ENCODE peak calls at places on chromosomes 12 and 14, in nine cellular contexts. Q is kidney; W is epithelial cell of esophagus; Y is lower lobe of right lung; H is stomach; A is left lung; O is ascending aorta; L is CD8-positive, alpha-beta memory T cell; I is endodermal cell. K is an unnamed sample.

GRCh38 chr14:44700184-44700583 is 193.1 kb upstream of the FSCB start:
- DNase-seq in A (no peak), O (no peak), I (no peak), Y (no peak), L (no peak), W (no peak), H (no peak), Q (no peak), K (no peak)

GRCh38 chr14:77076118-77076631 is 21.9 kb upstream of the CIPC start:
- DNase-seq in L (no peak), A (peak; percentile 57), I (peak; percentile 84), Q (peak; percentile 92), H (peak; percentile 58), W (no peak), Y (peak; percentile 74), O (peak; percentile 43), K (peak; percentile 52)

GRCh38 chr12:62260733-62261683 is 804 bp downstream of the USP15 start:
- DNase-seq in O (no peak), L (peak; percentile 69), Y (peak; percentile 63), W (peak; percentile 54), Q (no peak), H (peak; percentile 32), A (peak; percentile 49), I (no peak), K (peak; percentile 48)

GRCh38 chr12:19529933-19530630 is 90.8 kb downstream of the AEBP2 start:
- DNase-seq in H (no peak), O (no peak), I (no peak), W (no peak), L (no peak), Y (no peak), Q (no peak), A (no peak), K (peak; percentile 16)

GRCh38 chr14:92040431-92041040 is 677 bp upstream of the TRIP11 start:
- DNase-seq in W (peak; percentile 61), H (peak; percentile 37), Y (no peak), I (peak; percentile 58), Q (no peak), A (no peak), L (no peak), O (no peak), K (peak; percentile 42)

GRCh38 chr12:118360785-118361404 is 11.8 kb downstream of the TAOK3 start:
- DNase-seq in A (no peak), Q (no peak), I (no peak), L (no peak), W (peak; percentile 73), H (no peak), O (no peak), Y (no peak), K (peak; percentile 45)

GRCh38 chr12:27870939-27871338 is 90.9 kb upstream of the MANSC4 start:
- DNase-seq in L (no peak), Y (no peak), W (no peak), Q (no peak), H (no peak), I (no peak), A (no peak), O (no peak), K (peak; percentile 56)

GRCh38 chr14:30015471-30015870 is 87.8 kb upstream of the PRKD1 start:
- DNase-seq in W (no peak), L (no peak), Y (no peak), A (no peak), I (no peak), H (no peak), O (no peak), Q (no peak), K (peak; percentile 20)

GRCh38 chr14:79418649-79419415 is 792.5 kb downstream of the DIO2 start:
- DNase-seq in A (no peak), O (no peak), L (no peak), Y (no peak), H (no peak), W (no peak), Q (no peak), I (no peak), K (no peak)

GRCh38 chr12:26298785-26299621 is 103.6 kb downstream of the SSPN start:
- DNase-seq in Y (no peak), Q (no peak), O (no peak), A (no peak), L (no peak), H (no peak), I (no peak), W (peak; percentile 91), K (peak; percentile 86)

GRCh38 chr12:94586589-94587259 is 63.6 kb downstream of the TMCC3 start:
- DNase-seq in L (no peak), A (no peak), O (no peak), Y (no peak), W (no peak), H (no peak), I (no peak), Q (no peak), K (no peak)

GRCh38 chr14:92266216-92266615 is 56.7 kb upstream of the SLC24A4 start:
- DNase-seq in Y (no peak), W (no peak), L (no peak), A (no peak), I (no peak), Q (no peak), H (no peak), O (no peak), K (no peak)

GRCh38 chr14:99256483-99256874 is 15.5 kb downstream of the BCL11B start:
- DNase-seq in Q (no peak), H (no peak), L (peak; percentile 29), Y (no peak), W (no peak), A (no peak), I (no peak), O (no peak), K (no peak)

GRCh38 chr12:83945871-83946270 is 966.7 kb downstream of the SLC6A15 start:
- DNase-seq in I (no peak), A (no peak), L (no peak), O (no peak), H (no peak), Q (no peak), Y (no peak), W (peak; percentile 66), K (peak; percentile 47)

GRCh38 chr12:30013051-30013450 is 229.3 kb upstream of the TMTC1 start:
- DNase-seq in O (no peak), Y (no peak), L (no peak), A (no peak), Q (no peak), I (peak; percentile 87), W (no peak), H (no peak), K (no peak)
- H3K4me3 ChIP-seq in O (no peak overlapping the region), Y (no peak overlapping the region), L (no peak overlapping the region), A (no peak overlapping the region), Q (no peak overlapping the region), I (no peak overlapping the region), W (no peak overlapping the region), H (no peak overlapping the region), K (no peak overlapping the region)

DNA sequence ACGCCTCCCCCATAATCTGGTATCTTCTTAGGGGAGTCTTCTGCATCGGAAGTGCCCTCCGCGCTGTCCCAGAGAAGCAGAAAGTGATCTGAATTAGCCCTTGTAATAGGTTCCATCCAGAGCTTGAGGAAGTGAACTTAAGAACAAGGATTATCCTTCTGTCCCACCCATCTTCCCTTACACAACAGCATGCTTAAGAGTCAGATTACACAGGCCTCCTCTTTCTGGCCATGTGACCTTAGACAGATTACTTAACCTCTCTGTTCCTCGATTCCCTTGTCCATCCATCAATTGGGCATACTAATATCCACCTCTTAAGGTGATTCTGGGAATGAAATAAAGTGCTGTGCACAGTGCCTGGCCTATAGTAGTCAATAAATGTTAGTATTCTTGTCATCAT is 11.4 kb downstream of the CABP1 start:
- DNase-seq in A (no peak), I (no peak), L (no peak), O (no peak), Y (peak; percentile 10), W (peak; percentile 39), H (no peak), Q (peak; percentile 1), K (peak; percentile 47)
- H3K4me3 ChIP-seq in A (no peak overlapping the region), I (no peak overlapping the region), L (no peak overlapping the region), O (no peak overlapping the region), Y (no peak overlapping the region), W (no peak overlapping the region), H (no peak overlapping the region), Q (no peak overlapping the region), K (no peak overlapping the region)

GRCh38 chr12:128856035-128856790 is 2.9 kb downstream of the GLT1D1 start:
- DNase-seq in O (no peak), W (no peak), H (no peak), I (peak; percentile 79), Y (no peak), L (no peak), A (no peak), Q (no peak), K (no peak)

GRCh38 chr12:128857173-128857770 is 4.0 kb downstream of the GLT1D1 start:
- DNase-seq in H (no peak), Q (no peak), A (no peak), Y (peak; percentile 73), O (no peak), I (peak; percentile 36), L (no peak), W (no peak), K (no peak)

GRCh38 chr12:128859311-128859710 is 6.0 kb downstream of the GLT1D1 start:
- DNase-seq in O (no peak), H (no peak), L (no peak), W (no peak), A (no peak), Q (no peak), Y (no peak), I (no peak), K (no peak)

GRCh38 chr12:128853321-128854197 is at the start of gene GLT1D1:
- DNase-seq in Q (no peak), H (no peak), W (no peak), A (no peak), I (no peak), L (no peak), O (no peak), Y (no peak), K (no peak)

GRCh38 chr12:128856791-128857078 is 3.5 kb downstream of the GLT1D1 start:
- DNase-seq in A (no peak), Q (no peak), W (no peak), I (no peak), H (no peak), L (no peak), O (no peak), Y (no peak), K (no peak)
- H3K4me3 ChIP-seq in A (no peak overlapping the region), Q (no peak overlapping the region), W (no peak overlapping the region), I (peak overlapping the region; percentile 2), H (no peak overlapping the region), L (no peak overlapping the region), O (no peak overlapping the region), Y (no peak overlapping the region), K (no peak overlapping the region)

DNA sequence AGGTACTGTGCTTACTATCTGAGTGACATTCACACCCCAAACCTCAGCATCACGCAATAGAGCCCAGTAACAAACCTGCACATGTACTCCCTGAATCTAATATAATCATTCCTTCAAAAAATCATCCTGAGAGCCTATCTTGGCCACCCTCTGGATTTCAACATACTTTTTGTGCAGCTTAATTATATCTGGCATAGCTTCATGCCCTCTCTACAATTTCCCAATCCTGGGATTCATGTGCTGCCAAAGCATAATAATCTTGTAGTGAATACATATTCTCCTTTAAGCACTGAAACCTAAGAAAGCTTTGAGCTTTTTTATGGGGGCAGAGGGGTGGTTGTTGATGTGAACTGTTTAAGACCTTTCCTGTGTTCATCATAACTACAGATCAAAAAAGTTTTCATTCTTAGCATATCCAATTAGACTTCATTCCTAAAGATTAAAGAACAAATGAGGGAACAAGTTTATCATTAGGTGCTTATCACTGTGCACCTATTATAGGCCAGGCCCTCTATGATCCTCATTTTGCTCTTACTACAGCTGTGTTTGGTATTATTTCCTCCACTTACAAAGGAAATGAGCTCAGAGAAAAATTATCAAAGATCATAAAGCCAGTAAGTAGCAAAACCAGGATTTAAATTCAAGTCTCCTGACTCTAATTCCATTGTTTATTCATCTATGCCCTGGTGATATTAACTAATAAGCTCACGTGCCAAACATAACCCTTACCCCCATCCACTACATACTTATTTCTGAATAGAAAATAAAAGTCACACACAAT is 51.2 kb downstream of the SINHCAF start:
- DNase-seq in I (peak; percentile 23), H (no peak), Y (no peak), A (no peak), Q (no peak), W (no peak), O (no peak), L (no peak), K (no peak)
- H3K4me3 ChIP-seq in I (no peak overlapping the region), H (no peak overlapping the region), Y (no peak overlapping the region), A (no peak overlapping the region), Q (no peak overlapping the region), W (no peak overlapping the region), O (no peak overlapping the region), L (no peak overlapping the region), K (no peak overlapping the region)

K was measured in foreskin fibroblast.